ENCODE peak calls at places on chromosomes 11 and 22, in seven cellular contexts. Q, V, A, C, S, E and F are unnamed samples.

GRCh38 chr11:66330931-66331330 is 5.3 kb downstream of the RIN1 start:
- DNase-seq in V (no peak), C (no peak), E (no peak), S (no peak), Q (no peak), A (no peak), F (no peak)

GRCh38 chr11:95067828-95068244 is 1.1 kb downstream of the SRSF8 start:
- DNase-seq in C (no peak), Q (no peak), S (peak), V (no peak), A (no peak), E (no peak), F (no peak)

GRCh38 chr22:19526702-19527111 is 2.5 kb upstream of the CLDN5 start:
- DNase-seq in A (no peak), V (no peak), S (no peak), E (no peak), Q (no peak), C (no peak), F (no peak)

GRCh38 chr11:8252388-8252787 is 11.3 kb downstream of the LMO1 start:
- DNase-seq in Q (no peak), E (no peak), S (no peak), A (peak), V (no peak), C (no peak), F (no peak)

GRCh38 chr22:40178417-40179409 is 988 bp downstream of the TNRC6B start:
- DNase-seq in C (no peak), E (no peak), S (peak), Q (peak), A (no peak), V (peak), F (peak)

GRCh38 chr11:9613830-9614762 is 40.6 kb downstream of the WEE1 start:
- DNase-seq in S (peak), V (peak), C (peak), A (peak), E (peak), Q (peak), F (peak)

GRCh38 chr22:46068908-46069481 is 81.3 kb upstream of the PPARA start:
- DNase-seq in C (no peak), Q (no peak), S (no peak), E (no peak), V (no peak), A (no peak), F (no peak)

GRCh38 chr11:119476666-119477331 is 53.8 kb upstream of the THY1 start:
- DNase-seq in A (peak), S (no peak), E (no peak), V (no peak), Q (no peak), C (no peak), F (no peak)

GRCh38 chr11:69367211-69367964 is 73.4 kb downstream of the MYEOV start:
- DNase-seq in V (no peak), C (no peak), Q (no peak), E (no peak), S (no peak), A (peak), F (peak)

GRCh38 chr11:62545437-62546243 is 966 bp downstream of the AHNAK start:
- DNase-seq in C (peak), V (peak), Q (peak), A (peak), S (peak), E (no peak), F (peak)
- H2AFZ ChIP-seq in C (no peak), V (no peak), Q (no peak), A (no peak), S (peak), E (peak), F (peak)

DNA sequence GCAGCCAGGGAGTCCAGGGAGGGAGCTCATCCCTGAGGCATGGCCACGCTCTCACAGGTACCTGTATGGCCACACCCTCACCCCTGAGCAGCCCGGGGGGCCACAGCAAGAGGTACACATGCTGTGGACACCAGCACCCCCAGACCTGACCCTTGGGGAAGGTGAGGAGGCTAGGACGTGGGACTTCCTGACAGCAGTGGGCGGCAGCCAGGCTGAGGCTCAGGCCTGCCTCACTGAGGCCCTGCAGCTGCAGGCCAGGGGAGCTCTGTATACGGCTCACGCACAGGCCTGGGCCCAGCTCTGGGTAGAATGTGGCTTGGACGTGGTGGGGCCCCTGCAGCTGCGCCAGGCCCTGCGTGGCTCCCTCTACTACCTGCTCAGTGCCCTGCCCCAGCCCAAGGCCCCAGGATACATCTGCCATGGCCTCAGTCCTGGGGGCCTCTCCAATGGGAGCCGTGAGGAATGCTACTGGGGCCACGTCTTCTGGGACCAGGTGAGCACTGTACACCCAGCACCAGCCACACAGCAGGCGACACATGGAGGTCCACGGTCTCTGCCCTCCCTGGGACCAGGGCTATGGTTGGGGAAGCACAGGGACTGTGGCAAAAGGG is 1.8 kb downstream of the PGGHG start:
- DNase-seq in A (no peak), S (no peak), Q (no peak), C (no peak), E (no peak), V (no peak), F (no peak)
- TF ChIP-seq MAX in A (no peak), S (no peak), Q (no peak), C (no peak), E (no peak), V (no peak), F (no peak)

GRCh38 chr11:93116641-93117577 is 80.9 kb downstream of the SLC36A4 start:
- DNase-seq in Q (no peak), E (no peak), A (peak), V (no peak), S (peak), C (no peak), F (no peak)
- H2AFZ ChIP-seq in Q (no peak), E (no peak), A (peak), V (no peak), S (no peak), C (no peak), F (no peak)

GRCh38 chr22:41925783-41926460 is 684 bp downstream of the TNFRSF13C start:
- DNase-seq in C (no peak), S (peak), V (peak), A (peak), E (no peak), Q (peak), F (peak)
- TF ChIP-seq MAX in C (no peak), S (no peak), V (no peak), A (no peak), E (no peak), Q (no peak), F (no peak)